ENCODE peak calls at places on chromosome 3, in nine cellular contexts. One of them, this sample, is unnamed.

GRCh38 chr3:166223120-166223519 is 385.9 kb upstream of the BCHE start:
- DNase-seq in HCT116: no peak
- DNase-seq in A549: no peak
- DNase-seq in HTR-8/SVneo: no peak
- DNase-seq in kidney tubule cell: no peak
- DNase-seq in brain microvascular endothelial cell: no peak
- DNase-seq in HFFc6: no peak
- DNase-seq in activated naive CD4-positive, alpha-beta T cell: no peak
- DNase-seq in H9: no peak
- DNase-seq in this sample: no peak

GRCh38 chr3:54957711-54958110 is 29.9 kb upstream of the LRTM1 start:
- DNase-seq in HCT116: no peak
- DNase-seq in A549: no peak
- DNase-seq in HTR-8/SVneo: no peak
- DNase-seq in kidney tubule cell: peak; percentile 40
- DNase-seq in brain microvascular endothelial cell: no peak
- DNase-seq in HFFc6: no peak
- DNase-seq in activated naive CD4-positive, alpha-beta T cell: no peak
- DNase-seq in H9: no peak
- DNase-seq in this sample: no peak

GRCh38 chr3:129130291-129130813 is 8.7 kb upstream of the RAB43 start:
- DNase-seq in HCT116: no peak
- DNase-seq in A549: no peak
- DNase-seq in HTR-8/SVneo: no peak
- DNase-seq in kidney tubule cell: no peak
- DNase-seq in brain microvascular endothelial cell: no peak
- DNase-seq in HFFc6: no peak
- DNase-seq in activated naive CD4-positive, alpha-beta T cell: no peak
- DNase-seq in H9: no peak
- DNase-seq in this sample: no peak

GRCh38 chr3:160968731-160969130 is 136.4 kb downstream of the B3GALNT1 start:
- DNase-seq in HCT116: no peak
- DNase-seq in A549: no peak
- DNase-seq in HTR-8/SVneo: no peak
- DNase-seq in kidney tubule cell: no peak
- DNase-seq in brain microvascular endothelial cell: peak; percentile 29
- DNase-seq in HFFc6: no peak
- DNase-seq in activated naive CD4-positive, alpha-beta T cell: no peak
- DNase-seq in H9: no peak
- DNase-seq in this sample: no peak

GRCh38 chr3:194312743-194313281 is 38.3 kb downstream of the CPN2 start:
- DNase-seq in HCT116: no peak
- DNase-seq in A549: no peak
- DNase-seq in HTR-8/SVneo: no peak
- DNase-seq in kidney tubule cell: peak; percentile 77
- DNase-seq in brain microvascular endothelial cell: no peak
- DNase-seq in HFFc6: no peak
- DNase-seq in activated naive CD4-positive, alpha-beta T cell: no peak
- DNase-seq in H9: no peak
- DNase-seq in this sample: no peak

GRCh38 chr3:43496740-43497375 is 125.0 kb downstream of the ANO10 start:
- DNase-seq in HCT116: no peak
- DNase-seq in A549: no peak
- DNase-seq in HTR-8/SVneo: no peak
- DNase-seq in kidney tubule cell: peak; percentile 50
- DNase-seq in brain microvascular endothelial cell: no peak
- DNase-seq in HFFc6: no peak
- DNase-seq in activated naive CD4-positive, alpha-beta T cell: no peak
- DNase-seq in H9: no peak
- DNase-seq in this sample: no peak

GRCh38 chr3:85567074-85567676 is 608.4 kb downstream of the CADM2 start:
- DNase-seq in HCT116: no peak
- DNase-seq in A549: no peak
- DNase-seq in HTR-8/SVneo: peak; percentile 5
- DNase-seq in kidney tubule cell: peak; percentile 60
- DNase-seq in brain microvascular endothelial cell: peak; percentile 53
- DNase-seq in HFFc6: no peak
- DNase-seq in activated naive CD4-positive, alpha-beta T cell: no peak
- DNase-seq in H9: peak; percentile 58
- DNase-seq in this sample: peak; percentile 1

GRCh38 chr3:133330043-133330442 is 69.8 kb upstream of the BFSP2 start:
- DNase-seq in HCT116: no peak
- DNase-seq in A549: no peak
- DNase-seq in HTR-8/SVneo: no peak
- DNase-seq in kidney tubule cell: no peak
- DNase-seq in brain microvascular endothelial cell: no peak
- DNase-seq in HFFc6: no peak
- DNase-seq in activated naive CD4-positive, alpha-beta T cell: no peak
- DNase-seq in H9: peak; percentile 54
- DNase-seq in this sample: no peak

GRCh38 chr3:66489577-66489976 is 11.2 kb downstream of the LRIG1 start:
- DNase-seq in HCT116: no peak
- DNase-seq in A549: no peak
- DNase-seq in HTR-8/SVneo: no peak
- DNase-seq in kidney tubule cell: no peak
- DNase-seq in brain microvascular endothelial cell: no peak
- DNase-seq in HFFc6: no peak
- DNase-seq in activated naive CD4-positive, alpha-beta T cell: no peak
- DNase-seq in H9: no peak
- DNase-seq in this sample: no peak

GRCh38 chr3:40800343-40800742 is 275.6 kb downstream of the ZNF621 start:
- DNase-seq in HCT116: peak; percentile 2
- DNase-seq in A549: peak; percentile 9
- DNase-seq in HTR-8/SVneo: peak; percentile 40
- DNase-seq in kidney tubule cell: peak; percentile 100
- DNase-seq in brain microvascular endothelial cell: peak; percentile 91
- DNase-seq in HFFc6: peak; percentile 5
- DNase-seq in activated naive CD4-positive, alpha-beta T cell: no peak
- DNase-seq in H9: no peak
- DNase-seq in this sample: no peak

GRCh38 chr3:159273608-159274007 is 471.8 kb downstream of the MFSD1 start:
- DNase-seq in HCT116: no peak
- DNase-seq in A549: no peak
- DNase-seq in HTR-8/SVneo: peak; percentile 29
- DNase-seq in kidney tubule cell: peak; percentile 50
- DNase-seq in brain microvascular endothelial cell: peak; percentile 60
- DNase-seq in HFFc6: peak; percentile 28
- DNase-seq in activated naive CD4-positive, alpha-beta T cell: no peak
- DNase-seq in H9: peak; percentile 46
- DNase-seq in this sample: no peak

GRCh38 chr3:46454209-46454595 is 10.5 kb downstream of the LTF start:
- DNase-seq in HCT116: no peak
- DNase-seq in A549: no peak
- DNase-seq in HTR-8/SVneo: no peak
- DNase-seq in kidney tubule cell: no peak
- DNase-seq in brain microvascular endothelial cell: no peak
- DNase-seq in HFFc6: no peak
- DNase-seq in activated naive CD4-positive, alpha-beta T cell: no peak
- DNase-seq in H9: no peak
- DNase-seq in this sample: no peak

GRCh38 chr3:71421820-71422566 is 161.5 kb downstream of the FOXP1 start:
- DNase-seq in HCT116: no peak
- DNase-seq in A549: no peak
- DNase-seq in HTR-8/SVneo: no peak
- DNase-seq in kidney tubule cell: peak; percentile 57
- DNase-seq in brain microvascular endothelial cell: no peak
- DNase-seq in HFFc6: no peak
- DNase-seq in activated naive CD4-positive, alpha-beta T cell: peak; percentile 10
- DNase-seq in H9: no peak
- DNase-seq in this sample: no peak

GRCh38 chr3:178768072-178768864 is 232.0 kb downstream of the KCNMB2 start:
- DNase-seq in HCT116: no peak
- DNase-seq in A549: no peak
- DNase-seq in HTR-8/SVneo: no peak
- DNase-seq in kidney tubule cell: no peak
- DNase-seq in brain microvascular endothelial cell: no peak
- DNase-seq in HFFc6: no peak
- DNase-seq in activated naive CD4-positive, alpha-beta T cell: no peak
- DNase-seq in H9: no peak
- DNase-seq in this sample: no peak

GRCh38 chr3:20683912-20684311 is 497.9 kb upstream of the SGO1 start:
- DNase-seq in HCT116: no peak
- DNase-seq in A549: no peak
- DNase-seq in HTR-8/SVneo: no peak
- DNase-seq in kidney tubule cell: peak; percentile 37
- DNase-seq in brain microvascular endothelial cell: peak; percentile 74
- DNase-seq in HFFc6: peak; percentile 61
- DNase-seq in activated naive CD4-positive, alpha-beta T cell: no peak
- DNase-seq in H9: no peak
- DNase-seq in this sample: no peak

GRCh38 chr3:32968367-32969087 is 17.1 kb downstream of the CCR4 start:
- DNase-seq in HCT116: no peak
- DNase-seq in A549: no peak
- DNase-seq in HTR-8/SVneo: no peak
- DNase-seq in kidney tubule cell: no peak
- DNase-seq in brain microvascular endothelial cell: no peak
- DNase-seq in HFFc6: no peak
- DNase-seq in activated naive CD4-positive, alpha-beta T cell: no peak
- DNase-seq in H9: no peak
- DNase-seq in this sample: no peak

GRCh38 chr3:55567615-55568014 is 80.5 kb upstream of the WNT5A start:
- DNase-seq in HCT116: no peak
- DNase-seq in A549: no peak
- DNase-seq in HTR-8/SVneo: no peak
- DNase-seq in kidney tubule cell: peak; percentile 29
- DNase-seq in brain microvascular endothelial cell: no peak
- DNase-seq in HFFc6: no peak
- DNase-seq in activated naive CD4-positive, alpha-beta T cell: no peak
- DNase-seq in H9: no peak
- DNase-seq in this sample: no peak

GRCh38 chr3:72270072-72270611 is 485.2 kb upstream of the PROK2 start:
- DNase-seq in HCT116: peak; percentile 23
- DNase-seq in A549: peak; percentile 36
- DNase-seq in HTR-8/SVneo: peak; percentile 64
- DNase-seq in kidney tubule cell: peak; percentile 73
- DNase-seq in brain microvascular endothelial cell: peak; percentile 95
- DNase-seq in HFFc6: peak; percentile 89
- DNase-seq in activated naive CD4-positive, alpha-beta T cell: no peak
- DNase-seq in H9: no peak
- DNase-seq in this sample: no peak

GRCh38 chr3:130973401-130973800 is 53.2 kb downstream of the ASTE1 start:
- DNase-seq in HCT116: no peak
- DNase-seq in A549: no peak
- DNase-seq in HTR-8/SVneo: no peak
- DNase-seq in kidney tubule cell: no peak
- DNase-seq in brain microvascular endothelial cell: no peak
- DNase-seq in HFFc6: no peak
- DNase-seq in activated naive CD4-positive, alpha-beta T cell: no peak
- DNase-seq in H9: no peak
- DNase-seq in this sample: no peak

GRCh38 chr3:138356666-138357409 is 8.5 kb downstream of the MRAS start:
- DNase-seq in HCT116: no peak
- DNase-seq in A549: no peak
- DNase-seq in HTR-8/SVneo: no peak
- DNase-seq in kidney tubule cell: no peak
- DNase-seq in brain microvascular endothelial cell: no peak
- DNase-seq in HFFc6: no peak
- DNase-seq in activated naive CD4-positive, alpha-beta T cell: no peak
- DNase-seq in H9: no peak
- DNase-seq in this sample: no peak

GRCh38 chr3:149969110-149969944 is 1.4 kb downstream of the PFN2 start:
- DNase-seq in HCT116: peak; percentile 57
- DNase-seq in A549: peak; percentile 42
- DNase-seq in HTR-8/SVneo: peak; percentile 39
- DNase-seq in kidney tubule cell: peak; percentile 87
- DNase-seq in brain microvascular endothelial cell: peak; percentile 77
- DNase-seq in HFFc6: peak; percentile 72
- DNase-seq in activated naive CD4-positive, alpha-beta T cell: no peak
- DNase-seq in H9: peak; percentile 78
- DNase-seq in this sample: peak; percentile 36

GRCh38 chr3:151918253-151919029 is 45.0 kb downstream of the SUCNR1 start:
- DNase-seq in HCT116: peak; percentile 50
- DNase-seq in A549: peak; percentile 34
- DNase-seq in HTR-8/SVneo: peak; percentile 36
- DNase-seq in kidney tubule cell: peak; percentile 59
- DNase-seq in brain microvascular endothelial cell: peak; percentile 43
- DNase-seq in HFFc6: peak; percentile 52
- DNase-seq in activated naive CD4-positive, alpha-beta T cell: no peak
- DNase-seq in H9: no peak
- DNase-seq in this sample: peak; percentile 9

GRCh38 chr3:158718490-158719170 is 13.6 kb downstream of the RARRES1 start:
- DNase-seq in HCT116: peak; percentile 73
- DNase-seq in A549: peak; percentile 34
- DNase-seq in HTR-8/SVneo: peak; percentile 71
- DNase-seq in kidney tubule cell: peak; percentile 89
- DNase-seq in brain microvascular endothelial cell: peak; percentile 95
- DNase-seq in HFFc6: peak; percentile 89
- DNase-seq in activated naive CD4-positive, alpha-beta T cell: no peak
- DNase-seq in H9: no peak
- DNase-seq in this sample: no peak

GRCh38 chr3:198109883-198110282 is 149.9 kb downstream of the LMLN start:
- DNase-seq in HCT116: no peak
- DNase-seq in A549: no peak
- DNase-seq in HTR-8/SVneo: no peak
- DNase-seq in kidney tubule cell: no peak
- DNase-seq in brain microvascular endothelial cell: no peak
- DNase-seq in HFFc6: no peak
- DNase-seq in activated naive CD4-positive, alpha-beta T cell: no peak
- DNase-seq in H9: no peak
- DNase-seq in this sample: no peak

GRCh38 chr3:45035441-45036301 is 9.6 kb downstream of the CLEC3B start:
- DNase-seq in HCT116: no peak
- DNase-seq in A549: no peak
- DNase-seq in HTR-8/SVneo: no peak
- DNase-seq in kidney tubule cell: peak; percentile 29
- DNase-seq in brain microvascular endothelial cell: no peak
- DNase-seq in HFFc6: no peak
- DNase-seq in activated naive CD4-positive, alpha-beta T cell: no peak
- DNase-seq in H9: peak; percentile 56
- DNase-seq in this sample: no peak

GRCh38 chr3:45123030-45123429 is 23.1 kb downstream of the CDCP1 start:
- DNase-seq in HCT116: no peak
- DNase-seq in A549: peak; percentile 41
- DNase-seq in HTR-8/SVneo: peak; percentile 54
- DNase-seq in kidney tubule cell: peak; percentile 99
- DNase-seq in brain microvascular endothelial cell: no peak
- DNase-seq in HFFc6: peak; percentile 91
- DNase-seq in activated naive CD4-positive, alpha-beta T cell: no peak
- DNase-seq in H9: no peak
- DNase-seq in this sample: no peak

GRCh38 chr3:111768571-111769100 is 90.4 kb upstream of the PHLDB2 start:
- DNase-seq in HCT116: peak; percentile 79
- DNase-seq in A549: peak; percentile 22
- DNase-seq in HTR-8/SVneo: peak; percentile 50
- DNase-seq in kidney tubule cell: peak; percentile 94
- DNase-seq in brain microvascular endothelial cell: peak; percentile 96
- DNase-seq in HFFc6: peak; percentile 95
- DNase-seq in activated naive CD4-positive, alpha-beta T cell: no peak
- DNase-seq in H9: no peak
- DNase-seq in this sample: no peak

GRCh38 chr3:54649551-54649950 is 278.3 kb downstream of the LRTM1 start:
- DNase-seq in HCT116: no peak
- DNase-seq in A549: no peak
- DNase-seq in HTR-8/SVneo: no peak
- DNase-seq in kidney tubule cell: no peak
- DNase-seq in brain microvascular endothelial cell: no peak
- DNase-seq in HFFc6: no peak
- DNase-seq in activated naive CD4-positive, alpha-beta T cell: no peak
- DNase-seq in H9: no peak
- DNase-seq in this sample: no peak

GRCh38 chr3:41199866-41200668 is 762 bp downstream of the CTNNB1 start:
- DNase-seq in HCT116: no peak
- DNase-seq in A549: peak; percentile 33
- DNase-seq in HTR-8/SVneo: peak; percentile 28
- DNase-seq in kidney tubule cell: peak; percentile 39
- DNase-seq in brain microvascular endothelial cell: no peak
- DNase-seq in HFFc6: no peak
- DNase-seq in activated naive CD4-positive, alpha-beta T cell: peak; percentile 27
- DNase-seq in H9: peak; percentile 63
- DNase-seq in this sample: no peak

GRCh38 chr3:90092994-90093393 is 985.6 kb downstream of the EPHA3 start:
- DNase-seq in HCT116: no peak
- DNase-seq in A549: no peak
- DNase-seq in HTR-8/SVneo: peak; percentile 1
- DNase-seq in kidney tubule cell: peak; percentile 25
- DNase-seq in brain microvascular endothelial cell: peak; percentile 34
- DNase-seq in HFFc6: peak; percentile 4
- DNase-seq in activated naive CD4-positive, alpha-beta T cell: no peak
- DNase-seq in H9: no peak
- DNase-seq in this sample: no peak

GRCh38 chr3:7203969-7204847 is 343.3 kb downstream of the GRM7 start:
- DNase-seq in HCT116: no peak
- DNase-seq in A549: no peak
- DNase-seq in HTR-8/SVneo: no peak
- DNase-seq in kidney tubule cell: peak; percentile 83
- DNase-seq in brain microvascular endothelial cell: no peak
- DNase-seq in HFFc6: no peak
- DNase-seq in activated naive CD4-positive, alpha-beta T cell: no peak
- DNase-seq in H9: no peak
- DNase-seq in this sample: no peak

This sample was measured in NCI-H1930.